ENCODE peak calls at places on chromosomes 12 and 14, in four cellular contexts. One of them, this sample, is unnamed.

GRCh38 chr12:89994901-89995300 is 286.3 kb upstream of the ATP2B1 start:
- DNase-seq in Panc1: no peak
- DNase-seq in HepG2: no peak
- DNase-seq in HCT116: no peak
- DNase-seq in this sample: no peak

GRCh38 chr12:64890873-64891468 is 66.5 kb downstream of the TBC1D30 start:
- DNase-seq in Panc1: peak
- DNase-seq in HepG2: peak
- DNase-seq in HCT116: peak
- DNase-seq in this sample: peak

GRCh38 chr14:63717704-63718103 is 10.2 kb downstream of the SGPP1 start:
- DNase-seq in Panc1: no peak
- DNase-seq in HepG2: no peak
- DNase-seq in HCT116: peak
- DNase-seq in this sample: peak

GRCh38 chr12:113472191-113473190 is 820 bp upstream of the LHX5 start:
- DNase-seq in Panc1: no peak
- DNase-seq in HepG2: no peak
- DNase-seq in HCT116: no peak
- DNase-seq in this sample: no peak

GRCh38 chr14:70791971-70792370 is 17.3 kb downstream of the MAP3K9 start:
- DNase-seq in Panc1: no peak
- DNase-seq in HepG2: no peak
- DNase-seq in HCT116: no peak
- DNase-seq in this sample: no peak

GRCh38 chr12:42190376-42190775 is 45.7 kb upstream of the GXYLT1 start:
- DNase-seq in Panc1: no peak
- DNase-seq in HepG2: no peak
- DNase-seq in HCT116: no peak
- DNase-seq in this sample: no peak

GRCh38 chr12:110039085-110039807 is 9.1 kb downstream of the C12orf76 start:
- DNase-seq in Panc1: peak
- DNase-seq in HepG2: peak
- DNase-seq in HCT116: no peak
- DNase-seq in this sample: no peak

GRCh38 chr14:68178282-68178681 is 358.7 kb downstream of the RAD51B start:
- DNase-seq in Panc1: no peak
- DNase-seq in HepG2: no peak
- DNase-seq in HCT116: no peak
- DNase-seq in this sample: no peak

GRCh38 chr12:85831327-85831990 is 4.8 kb downstream of the RASSF9 start:
- DNase-seq in Panc1: no peak
- DNase-seq in HepG2: no peak
- DNase-seq in HCT116: no peak
- DNase-seq in this sample: no peak

GRCh38 chr14:25677111-25677510 is 627.2 kb upstream of the STXBP6 start:
- DNase-seq in Panc1: no peak
- DNase-seq in HepG2: no peak
- DNase-seq in HCT116: no peak
- DNase-seq in this sample: no peak

GRCh38 chr12:107025691-107026090 is 38.7 kb upstream of the MTERF2 start:
- DNase-seq in Panc1: no peak
- DNase-seq in HepG2: no peak
- DNase-seq in HCT116: no peak
- DNase-seq in this sample: no peak

GRCh38 chr14:67514650-67515385 is 18.3 kb upstream of the PLEKHH1 start:
- DNase-seq in Panc1: no peak
- DNase-seq in HepG2: no peak
- DNase-seq in HCT116: no peak
- DNase-seq in this sample: peak

GRCh38 chr14:71142375-71143038 is 235.2 kb downstream of the PCNX1 start:
- DNase-seq in Panc1: no peak
- DNase-seq in HepG2: no peak
- DNase-seq in HCT116: no peak
- DNase-seq in this sample: no peak

GRCh38 chr12:57095440-57095839 is 6.5 kb downstream of the NAB2 start:
- DNase-seq in Panc1: no peak
- DNase-seq in HepG2: no peak
- DNase-seq in HCT116: no peak
- DNase-seq in this sample: no peak

GRCh38 chr12:45419317-45419716 is 203.4 kb downstream of the ANO6 start:
- DNase-seq in Panc1: no peak
- DNase-seq in HepG2: no peak
- DNase-seq in HCT116: no peak
- DNase-seq in this sample: no peak

GRCh38 chr14:75257241-75257640 is 21.4 kb upstream of the FOS start:
- DNase-seq in Panc1: no peak
- DNase-seq in HepG2: no peak
- DNase-seq in HCT116: no peak
- DNase-seq in this sample: no peak
- TF ChIP-seq TCF7L2 in Panc1: no peak
- TF ChIP-seq TCF7L2 in HepG2: no peak
- TF ChIP-seq TCF7L2 in HCT116: no peak
- TF ChIP-seq TCF7L2 in this sample: no peak

DNA sequence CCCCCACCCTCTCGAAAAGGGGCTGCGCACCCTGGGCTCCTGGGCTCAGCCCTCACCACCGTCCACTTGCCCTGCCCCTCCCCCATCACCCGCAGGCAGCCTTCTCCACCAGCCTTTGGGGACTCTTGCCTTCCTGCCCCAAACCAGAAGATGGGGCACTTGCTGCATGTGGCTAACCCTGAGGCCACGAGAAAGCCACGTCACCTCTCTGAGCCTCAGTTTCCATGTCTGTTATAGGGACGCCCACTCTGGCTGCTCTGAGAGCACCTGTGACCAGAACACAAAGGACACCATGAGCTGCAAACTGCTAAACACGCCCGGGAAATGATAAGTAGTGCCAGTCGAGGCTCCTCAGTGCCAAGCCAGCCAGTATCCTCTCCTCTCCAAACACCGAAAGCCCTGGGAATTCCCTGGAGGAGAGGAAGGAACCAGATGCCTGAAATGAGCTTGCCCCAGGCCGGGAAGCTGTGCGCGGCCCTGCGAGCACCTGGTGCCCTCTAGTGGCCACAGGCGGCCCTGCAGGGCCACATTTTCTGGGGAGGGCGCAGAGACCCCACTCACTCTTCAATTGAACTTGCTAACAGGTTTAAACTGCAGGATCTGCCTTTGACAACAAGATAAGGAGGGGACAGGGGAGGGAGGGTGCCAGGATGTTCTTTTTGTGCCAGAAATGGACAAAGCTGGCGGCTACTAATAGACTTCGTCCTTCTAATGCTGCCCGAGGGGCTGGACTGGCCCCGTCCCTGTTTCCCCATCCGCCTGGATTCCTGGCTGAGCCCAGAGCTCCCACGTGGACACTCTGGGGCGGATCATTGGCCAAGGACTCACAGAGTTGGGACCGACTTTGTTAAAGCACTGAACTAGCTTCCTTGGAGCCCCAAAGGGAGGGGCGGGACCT is 10.2 kb upstream of the SERPINA9 start:
- DNase-seq in Panc1: peak
- DNase-seq in HepG2: peak
- DNase-seq in HCT116: peak
- DNase-seq in this sample: peak
- TF ChIP-seq TCF7L2 in Panc1: no peak
- TF ChIP-seq TCF7L2 in HepG2: no peak
- TF ChIP-seq TCF7L2 in HCT116: no peak
- TF ChIP-seq TCF7L2 in this sample: no peak

GRCh38 chr14:100889641-100890040 is 13.9 kb downstream of the RTL1 start:
- DNase-seq in Panc1: no peak
- DNase-seq in HepG2: no peak
- DNase-seq in HCT116: no peak
- DNase-seq in this sample: no peak
- TF ChIP-seq TCF7L2 in Panc1: no peak
- TF ChIP-seq TCF7L2 in HepG2: no peak
- TF ChIP-seq TCF7L2 in HCT116: no peak
- TF ChIP-seq TCF7L2 in this sample: no peak

GRCh38 chr12:27488479-27488878 is 35.5 kb upstream of the PPFIBP1 start:
- DNase-seq in Panc1: no peak
- DNase-seq in HepG2: no peak
- DNase-seq in HCT116: no peak
- DNase-seq in this sample: no peak
- TF ChIP-seq TCF7L2 in Panc1: no peak
- TF ChIP-seq TCF7L2 in HepG2: no peak
- TF ChIP-seq TCF7L2 in HCT116: no peak
- TF ChIP-seq TCF7L2 in this sample: no peak

GRCh38 chr14:77139540-77140342 is 1.9 kb downstream of the ZDHHC22 start:
- DNase-seq in Panc1: no peak
- DNase-seq in HepG2: peak
- DNase-seq in HCT116: peak
- DNase-seq in this sample: peak
- TF ChIP-seq TCF7L2 in Panc1: no peak
- TF ChIP-seq TCF7L2 in HepG2: no peak
- TF ChIP-seq TCF7L2 in HCT116: no peak
- TF ChIP-seq TCF7L2 in this sample: no peak

DNA sequence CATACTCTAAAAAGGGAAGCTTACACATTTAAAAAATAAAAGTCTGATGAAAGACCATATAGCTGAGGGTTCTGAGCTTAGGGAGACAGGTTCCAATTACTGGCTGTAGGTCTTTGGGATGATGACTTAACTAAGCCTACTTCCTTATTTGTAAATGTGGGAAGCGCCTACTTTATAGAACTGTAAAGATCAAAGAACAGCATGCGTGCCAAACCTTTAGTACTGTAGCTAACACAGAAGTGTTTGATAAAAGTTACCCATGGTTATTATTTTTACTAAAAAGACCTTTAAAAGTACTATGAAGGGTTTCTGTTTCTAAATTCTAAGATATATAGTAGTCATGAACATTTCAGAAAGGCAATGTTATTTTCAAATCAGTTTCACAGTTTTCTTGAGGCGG is 35.8 kb downstream of the STK38L start:
- DNase-seq in Panc1: no peak
- DNase-seq in HepG2: no peak
- DNase-seq in HCT116: no peak
- DNase-seq in this sample: no peak
- TF ChIP-seq TCF7L2 in Panc1: peak
- TF ChIP-seq TCF7L2 in HepG2: no peak
- TF ChIP-seq TCF7L2 in HCT116: no peak
- TF ChIP-seq TCF7L2 in this sample: no peak

GRCh38 chr12:2212971-2213869 is 160.4 kb downstream of the CACNA1C start:
- DNase-seq in Panc1: no peak
- DNase-seq in HepG2: no peak
- DNase-seq in HCT116: no peak
- DNase-seq in this sample: no peak
- TF ChIP-seq TCF7L2 in Panc1: no peak
- TF ChIP-seq TCF7L2 in HepG2: no peak
- TF ChIP-seq TCF7L2 in HCT116: no peak
- TF ChIP-seq TCF7L2 in this sample: no peak

GRCh38 chr12:51850933-51851244 is 2.4 kb upstream of the FIGNL2 start:
- DNase-seq in Panc1: no peak
- DNase-seq in HepG2: no peak
- DNase-seq in HCT116: no peak
- DNase-seq in this sample: no peak
- TF ChIP-seq TCF7L2 in Panc1: no peak
- TF ChIP-seq TCF7L2 in HepG2: no peak
- TF ChIP-seq TCF7L2 in HCT116: no peak
- TF ChIP-seq TCF7L2 in this sample: no peak

GRCh38 chr12:31618228-31619025 is 27.5 kb upstream of the DENND5B start:
- DNase-seq in Panc1: no peak
- DNase-seq in HepG2: no peak
- DNase-seq in HCT116: no peak
- DNase-seq in this sample: no peak
- TF ChIP-seq TCF7L2 in Panc1: no peak
- TF ChIP-seq TCF7L2 in HepG2: no peak
- TF ChIP-seq TCF7L2 in HCT116: no peak
- TF ChIP-seq TCF7L2 in this sample: no peak

GRCh38 chr12:122917508-122918227 is 21.7 kb upstream of the VPS37B start:
- DNase-seq in Panc1: no peak
- DNase-seq in HepG2: peak
- DNase-seq in HCT116: no peak
- DNase-seq in this sample: no peak
- TF ChIP-seq TCF7L2 in Panc1: no peak
- TF ChIP-seq TCF7L2 in HepG2: no peak
- TF ChIP-seq TCF7L2 in HCT116: no peak
- TF ChIP-seq TCF7L2 in this sample: no peak

This sample was measured in K562.